ENCODE peak calls at places on chromosome 7, in four cellular contexts. One of them, this sample, is unnamed.

GRCh38 chr7:155715406-155715805 is 70.9 kb downstream of the RBM33 start:
- DNase-seq in fibroblast of lung: no peak
- DNase-seq in fibroblast of pulmonary artery: no peak
- DNase-seq in IMR-90: no peak
- DNase-seq in this sample: no peak

GRCh38 chr7:136687693-136688322 is 180.6 kb upstream of the CHRM2 start:
- DNase-seq in fibroblast of pulmonary artery: peak
- DNase-seq in IMR-90: peak
- DNase-seq in fibroblast of lung: peak
- DNase-seq in this sample: peak

GRCh38 chr7:63054191-63054661 is 944.4 kb upstream of the ZNF722 start:
- DNase-seq in fibroblast of pulmonary artery: no peak
- DNase-seq in IMR-90: no peak
- DNase-seq in fibroblast of lung: no peak
- DNase-seq in this sample: no peak

GRCh38 chr7:124032369-124033092 is at the start of gene TMEM229A:
- DNase-seq in fibroblast of pulmonary artery: peak
- DNase-seq in IMR-90: peak
- DNase-seq in fibroblast of lung: peak
- DNase-seq in this sample: peak

GRCh38 chr7:110841840-110842579 is 248.9 kb upstream of the LRRN3 start:
- DNase-seq in fibroblast of lung: peak
- DNase-seq in IMR-90: no peak
- DNase-seq in fibroblast of pulmonary artery: no peak
- DNase-seq in this sample: no peak

GRCh38 chr7:35716038-35716803 is 21.3 kb upstream of the HERPUD2 start:
- DNase-seq in IMR-90: peak
- DNase-seq in fibroblast of lung: peak
- DNase-seq in fibroblast of pulmonary artery: peak
- DNase-seq in this sample: no peak

GRCh38 chr7:102284399-102284798 is 2.3 kb upstream of the SH2B2 start:
- DNase-seq in fibroblast of lung: no peak
- DNase-seq in IMR-90: no peak
- DNase-seq in fibroblast of pulmonary artery: no peak
- DNase-seq in this sample: no peak

GRCh38 chr7:68147621-68148238 is 1151.1 kb downstream of the TYW1 start:
- DNase-seq in fibroblast of lung: no peak
- DNase-seq in fibroblast of pulmonary artery: no peak
- DNase-seq in IMR-90: no peak
- DNase-seq in this sample: no peak

GRCh38 chr7:36299223-36299760 is 90.4 kb upstream of the ANLN start:
- DNase-seq in IMR-90: no peak
- DNase-seq in fibroblast of pulmonary artery: no peak
- DNase-seq in fibroblast of lung: no peak
- DNase-seq in this sample: no peak

GRCh38 chr7:64625114-64626082 is 40.5 kb upstream of the ZNF107 start:
- DNase-seq in fibroblast of pulmonary artery: no peak
- DNase-seq in IMR-90: no peak
- DNase-seq in fibroblast of lung: no peak
- DNase-seq in this sample: peak

GRCh38 chr7:50092579-50093411 is at the start of gene ZPBP:
- DNase-seq in IMR-90: peak
- DNase-seq in fibroblast of pulmonary artery: peak
- DNase-seq in fibroblast of lung: peak
- DNase-seq in this sample: peak

GRCh38 chr7:6172331-6173295 is 99.8 kb downstream of the CYTH3 start:
- DNase-seq in fibroblast of lung: no peak
- DNase-seq in fibroblast of pulmonary artery: no peak
- DNase-seq in IMR-90: peak
- DNase-seq in this sample: no peak

GRCh38 chr7:8260871-8261707 is 878 bp downstream of the ICA1 start:
- DNase-seq in fibroblast of pulmonary artery: no peak
- DNase-seq in IMR-90: no peak
- DNase-seq in fibroblast of lung: peak
- DNase-seq in this sample: no peak

GRCh38 chr7:11817111-11817710 is 14.8 kb downstream of the THSD7A start:
- DNase-seq in fibroblast of pulmonary artery: peak
- DNase-seq in IMR-90: no peak
- DNase-seq in fibroblast of lung: peak
- DNase-seq in this sample: peak

GRCh38 chr7:94561841-94562514 is 52.4 kb downstream of the CASD1 start:
- DNase-seq in fibroblast of pulmonary artery: peak
- DNase-seq in IMR-90: peak
- DNase-seq in fibroblast of lung: peak
- DNase-seq in this sample: peak

GRCh38 chr7:135714534-135715009 is 13.4 kb downstream of the SLC13A4 start:
- DNase-seq in fibroblast of lung: peak
- DNase-seq in fibroblast of pulmonary artery: peak
- DNase-seq in IMR-90: peak
- DNase-seq in this sample: peak

GRCh38 chr7:7565746-7566650 is 686 bp upstream of the MIOS start:
- DNase-seq in fibroblast of pulmonary artery: no peak
- DNase-seq in fibroblast of lung: no peak
- DNase-seq in IMR-90: no peak
- DNase-seq in this sample: no peak

GRCh38 chr7:45331563-45331962 is 174.0 kb downstream of the RAMP3 start:
- DNase-seq in IMR-90: no peak
- DNase-seq in fibroblast of lung: no peak
- DNase-seq in fibroblast of pulmonary artery: no peak
- DNase-seq in this sample: no peak

GRCh38 chr7:96400001-96400400 is 78.1 kb upstream of the SLC25A13 start:
- DNase-seq in IMR-90: no peak
- DNase-seq in fibroblast of pulmonary artery: no peak
- DNase-seq in fibroblast of lung: no peak
- DNase-seq in this sample: no peak

GRCh38 chr7:1854521-1855395 is 184.7 kb downstream of the ELFN1 start:
- DNase-seq in IMR-90: no peak
- DNase-seq in fibroblast of lung: no peak
- DNase-seq in fibroblast of pulmonary artery: no peak
- DNase-seq in this sample: no peak

GRCh38 chr7:27917774-27918314 is 177.9 kb downstream of the TAX1BP1 start:
- DNase-seq in fibroblast of pulmonary artery: peak
- DNase-seq in IMR-90: peak
- DNase-seq in fibroblast of lung: no peak
- DNase-seq in this sample: peak

DNA sequence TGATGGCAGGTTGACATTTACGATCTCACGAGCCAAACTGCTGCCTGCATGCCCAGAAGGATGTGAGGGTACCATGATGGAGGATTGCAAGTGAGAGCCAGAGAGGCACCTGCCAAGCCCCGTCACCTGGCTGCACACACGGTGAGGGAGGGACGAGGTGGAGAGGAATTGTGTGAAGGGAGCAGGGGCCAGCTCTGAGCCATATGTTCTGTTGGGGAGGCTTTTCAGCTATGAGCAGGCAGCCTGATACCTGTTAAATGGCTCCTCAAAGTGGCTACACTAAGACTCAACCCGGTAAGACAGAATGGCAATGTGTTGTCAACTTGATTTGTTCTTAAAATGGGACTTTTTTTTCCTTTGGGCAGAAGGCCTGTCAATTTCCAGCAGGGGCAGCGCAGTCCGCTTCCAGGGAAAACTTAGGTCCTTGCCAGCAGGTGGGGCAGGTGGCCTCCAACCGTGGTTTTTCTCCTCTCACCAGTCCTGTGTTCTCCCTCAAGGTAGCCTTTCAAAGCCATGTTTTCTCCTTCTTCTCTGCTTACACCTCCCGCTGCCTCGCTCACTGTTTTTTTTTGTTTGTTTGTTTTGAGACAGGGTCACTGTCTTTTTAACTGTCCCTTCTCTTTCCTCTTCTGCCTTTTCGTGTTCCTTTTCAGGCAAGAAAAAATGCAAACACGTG is 57.7 kb upstream of the ZNRF2 start:
- DNase-seq in fibroblast of lung: no peak
- DNase-seq in fibroblast of pulmonary artery: no peak
- DNase-seq in IMR-90: no peak
- DNase-seq in this sample: no peak
- TF ChIP-seq CTCF in fibroblast of lung: no peak
- TF ChIP-seq CTCF in fibroblast of pulmonary artery: no peak
- TF ChIP-seq CTCF in IMR-90: no peak
- TF ChIP-seq CTCF in this sample: peak

GRCh38 chr7:39855325-39855674 is 94.8 kb upstream of the CDK13 start:
- DNase-seq in IMR-90: no peak
- DNase-seq in fibroblast of lung: no peak
- DNase-seq in fibroblast of pulmonary artery: no peak
- DNase-seq in this sample: no peak
- H3K4me3 ChIP-seq in IMR-90: peak
- H3K4me3 ChIP-seq in fibroblast of lung: no peak
- H3K4me3 ChIP-seq in fibroblast of pulmonary artery: peak
- H3K4me3 ChIP-seq in this sample: no peak

GRCh38 chr7:127150543-127150942 is 102.2 kb downstream of the GRM8 start:
- DNase-seq in IMR-90: no peak
- DNase-seq in fibroblast of pulmonary artery: no peak
- DNase-seq in fibroblast of lung: no peak
- DNase-seq in this sample: no peak
- TF ChIP-seq CTCF in IMR-90: no peak
- TF ChIP-seq CTCF in fibroblast of pulmonary artery: no peak
- TF ChIP-seq CTCF in fibroblast of lung: no peak
- TF ChIP-seq CTCF in this sample: no peak

DNA sequence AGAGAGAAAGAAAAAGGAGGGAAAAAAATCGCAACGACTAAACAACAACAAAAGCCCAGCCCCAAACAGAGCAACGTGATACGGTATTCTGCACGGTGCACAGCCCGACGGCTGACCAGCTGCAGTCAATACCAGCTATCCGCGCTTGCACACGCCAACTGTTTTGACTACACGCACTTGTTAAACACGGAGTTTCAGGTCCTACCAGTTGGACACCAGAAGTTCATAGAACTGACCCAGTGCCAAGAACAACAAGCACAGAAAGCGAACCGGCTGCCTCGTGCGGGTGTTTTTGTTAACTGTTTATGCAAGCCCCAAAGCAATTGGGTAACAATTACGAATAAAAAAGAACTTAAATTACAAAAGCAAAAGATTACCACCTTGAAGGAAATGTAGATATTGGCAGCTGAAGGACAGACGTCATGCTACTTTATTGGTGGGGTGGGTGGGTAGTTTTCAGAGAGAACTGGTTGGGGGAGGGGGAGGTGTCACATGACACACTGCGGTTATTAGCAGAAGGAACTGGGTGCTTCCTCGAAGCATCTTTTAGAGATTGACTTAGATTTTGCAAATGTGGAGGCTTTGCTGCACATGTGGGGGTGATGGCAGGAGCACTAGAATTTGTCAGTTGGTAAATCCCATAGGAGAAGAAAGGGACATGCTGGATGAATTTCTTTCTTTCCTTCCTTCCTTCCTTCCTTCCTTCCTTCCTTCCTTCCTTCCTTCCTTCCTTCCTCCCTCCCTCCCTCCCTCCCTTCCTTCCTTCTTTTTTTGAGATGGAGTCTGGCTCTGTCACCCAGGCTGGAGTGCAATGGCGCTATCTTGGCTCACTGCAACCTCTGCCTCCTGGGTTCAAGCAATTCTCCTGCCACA is 110.6 kb upstream of the EFCAB10 start:
- DNase-seq in fibroblast of lung: peak
- DNase-seq in fibroblast of pulmonary artery: peak
- DNase-seq in IMR-90: peak
- DNase-seq in this sample: peak
- H3K4me3 ChIP-seq in fibroblast of lung: peak
- H3K4me3 ChIP-seq in fibroblast of pulmonary artery: peak
- H3K4me3 ChIP-seq in IMR-90: peak
- H3K4me3 ChIP-seq in this sample: peak

GRCh38 chr7:158648787-158649186 is 55.8 kb downstream of the NCAPG2 start:
- DNase-seq in fibroblast of pulmonary artery: peak
- DNase-seq in IMR-90: no peak
- DNase-seq in fibroblast of lung: no peak
- DNase-seq in this sample: peak

GRCh38 chr7:158646766-158647474 is 57.7 kb downstream of the NCAPG2 start:
- DNase-seq in IMR-90: no peak
- DNase-seq in fibroblast of pulmonary artery: peak
- DNase-seq in fibroblast of lung: no peak
- DNase-seq in this sample: no peak

GRCh38 chr7:158645842-158646241 is 58.2 kb upstream of the PTPRN2 start:
- DNase-seq in IMR-90: no peak
- DNase-seq in fibroblast of lung: no peak
- DNase-seq in fibroblast of pulmonary artery: no peak
- DNase-seq in this sample: no peak

GRCh38 chr7:158648168-158648567 is 56.4 kb downstream of the NCAPG2 start:
- DNase-seq in IMR-90: no peak
- DNase-seq in fibroblast of lung: no peak
- DNase-seq in fibroblast of pulmonary artery: no peak
- DNase-seq in this sample: no peak

GRCh38 chr7:158647475-158647792 is 57.2 kb downstream of the NCAPG2 start:
- DNase-seq in IMR-90: no peak
- DNase-seq in fibroblast of pulmonary artery: no peak
- DNase-seq in fibroblast of lung: no peak
- DNase-seq in this sample: no peak
- TF ChIP-seq CTCF in IMR-90: no peak
- TF ChIP-seq CTCF in fibroblast of pulmonary artery: no peak
- TF ChIP-seq CTCF in fibroblast of lung: no peak
- TF ChIP-seq CTCF in this sample: no peak

GRCh38 chr7:32293833-32294232 is 196.3 kb downstream of the LSM5 start:
- DNase-seq in IMR-90: no peak
- DNase-seq in fibroblast of pulmonary artery: no peak
- DNase-seq in fibroblast of lung: no peak
- DNase-seq in this sample: no peak

GRCh38 chr7:32301427-32301826 is 188.8 kb downstream of the LSM5 start:
- DNase-seq in IMR-90: no peak
- DNase-seq in fibroblast of lung: no peak
- DNase-seq in fibroblast of pulmonary artery: no peak
- DNase-seq in this sample: no peak

GRCh38 chr7:32299133-32299702 is 191.0 kb downstream of the LSM5 start:
- DNase-seq in IMR-90: no peak
- DNase-seq in fibroblast of lung: no peak
- DNase-seq in fibroblast of pulmonary artery: no peak
- DNase-seq in this sample: no peak

DNA sequence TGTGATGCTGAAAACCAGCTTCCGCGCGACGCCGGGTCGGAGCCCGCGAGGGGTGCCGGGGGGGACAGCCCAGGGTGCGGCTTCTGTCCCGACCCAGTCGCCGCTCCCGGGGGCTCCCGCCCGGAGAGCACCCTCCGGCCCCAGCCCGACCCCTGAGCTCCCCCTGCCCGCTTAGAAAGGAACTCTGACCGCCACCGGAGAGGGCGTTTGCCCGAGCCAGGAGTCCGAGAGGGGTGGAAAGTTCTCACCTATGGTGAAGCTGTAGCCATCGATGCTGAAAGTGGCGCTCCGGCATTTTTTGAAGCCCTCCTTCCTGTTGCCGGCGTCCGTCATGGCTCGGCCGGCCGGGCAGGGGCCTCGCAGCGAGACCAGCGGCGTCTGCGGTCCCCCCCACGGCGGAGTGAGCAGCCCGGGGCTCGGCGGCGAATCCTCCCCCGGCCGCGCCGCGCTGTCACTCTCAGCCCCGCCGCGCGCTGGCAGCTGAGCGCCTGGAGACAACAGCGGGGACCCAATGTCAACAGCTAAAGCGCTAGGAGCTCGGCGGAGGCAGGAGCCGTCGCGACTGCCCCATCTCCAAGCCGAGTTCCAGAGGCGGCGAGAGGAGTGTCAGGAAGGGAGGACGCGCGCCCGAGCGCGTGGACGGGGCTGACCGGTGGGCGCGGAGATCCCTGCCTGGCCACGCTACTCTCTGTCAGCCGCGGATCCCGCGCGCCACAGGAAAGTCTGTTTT is 191.6 kb downstream of the LSM5 start:
- DNase-seq in fibroblast of pulmonary artery: no peak
- DNase-seq in fibroblast of lung: no peak
- DNase-seq in IMR-90: no peak
- DNase-seq in this sample: no peak
- H3K4me3 ChIP-seq in fibroblast of pulmonary artery: peak
- H3K4me3 ChIP-seq in fibroblast of lung: no peak
- H3K4me3 ChIP-seq in IMR-90: peak
- H3K4me3 ChIP-seq in this sample: peak

This sample was measured in cardiac fibroblast.